ENCODE peak calls at places on chromosomes 6 and 20, in four cellular contexts. C is ascending aorta, E is endodermal cell, Z is uterus. O is an unnamed sample.

GRCh38 chr6:52389626-52390360 is 27.8 kb downstream of the PAQR8 start:
- DNase-seq in C (no peak), E (no peak), Z (no peak), O (no peak)

GRCh38 chr20:48025061-48025515 is 239.8 kb upstream of the SULF2 start:
- DNase-seq in C (no peak), E (peak), Z (peak), O (peak)

GRCh38 chr20:49583669-49584417 is 15.9 kb upstream of the PTGIS start:
- DNase-seq in C (peak), E (no peak), Z (peak), O (peak)

GRCh38 chr20:19901226-19901625 is 115.9 kb upstream of the NAA20 start:
- DNase-seq in C (no peak), E (no peak), Z (no peak), O (no peak)

GRCh38 chr20:10524034-10524476 is 89.0 kb downstream of the SLX4IP start:
- DNase-seq in C (no peak), E (peak), Z (peak), O (peak)

GRCh38 chr6:53730767-53731166 is 64.0 kb upstream of the LRRC1 start:
- DNase-seq in C (no peak), E (no peak), Z (no peak), O (no peak)

GRCh38 chr6:125611573-125612399 is 137.6 kb upstream of the HEY2 start:
- DNase-seq in C (no peak), E (peak), Z (no peak), O (no peak)

GRCh38 chr6:166578536-166579233 is 7.8 kb downstream of the RAMACL start:
- DNase-seq in C (no peak), E (peak), Z (no peak), O (no peak)

GRCh38 chr6:93423542-93423941 is 4.2 kb upstream of the EPHA7 start:
- DNase-seq in C (no peak), E (peak), Z (peak), O (peak)

GRCh38 chr6:100175814-100176275 is 181.8 kb upstream of the MCHR2 start:
- DNase-seq in C (no peak), E (no peak), Z (no peak), O (no peak)

GRCh38 chr20:53865905-53866786 is 204.2 kb downstream of the BCAS1 start:
- DNase-seq in C (no peak), E (peak), Z (no peak), O (peak)

GRCh38 chr6:138455746-138456392 is 43.4 kb downstream of the NHSL1 start:
- DNase-seq in C (no peak), E (no peak), Z (no peak), O (no peak)

GRCh38 chr6:159229526-159229925 is 60.3 kb downstream of the FNDC1 start:
- DNase-seq in C (no peak), E (no peak), Z (no peak), O (no peak)

GRCh38 chr6:11025911-11026635 is 18.0 kb downstream of the ELOVL2 start:
- DNase-seq in C (no peak), E (peak), Z (no peak), O (no peak)

GRCh38 chr6:81767163-81768000 is 14.9 kb upstream of the TENT5A start:
- DNase-seq in C (no peak), E (no peak), Z (no peak), O (no peak)

GRCh38 chr6:20931093-20931492 is 396.8 kb downstream of the CDKAL1 start:
- DNase-seq in C (no peak), E (no peak), Z (no peak), O (no peak)

GRCh38 chr6:7150381-7151064 is 42.8 kb downstream of the RREB1 start:
- DNase-seq in C (no peak), E (peak), Z (no peak), O (no peak)

GRCh38 chr20:37522258-37523011 is 1.4 kb downstream of the NNAT start:
- DNase-seq in C (no peak), E (peak), Z (no peak), O (no peak)

GRCh38 chr20:21046413-21047070 is 59.6 kb downstream of the LINC00237 start:
- DNase-seq in C (no peak), E (peak), Z (no peak), O (no peak)

GRCh38 chr6:139490482-139490881 is 116.0 kb upstream of the CITED2 start:
- DNase-seq in C (no peak), E (no peak), Z (no peak), O (no peak)

GRCh38 chr6:117110146-117110545 is 155.2 kb upstream of the VGLL2 start:
- DNase-seq in C (no peak), E (no peak), Z (no peak), O (no peak)

GRCh38 chr6:87756858-87757257 is 54.8 kb upstream of the AKIRIN2 start:
- DNase-seq in C (no peak), E (no peak), Z (no peak), O (no peak)

GRCh38 chr6:163201855-163202254 is 212.7 kb upstream of the QKI start:
- DNase-seq in C (no peak), E (no peak), Z (no peak), O (no peak)

GRCh38 chr20:14009206-14009605 is 13.9 kb downstream of the MACROD2 start:
- DNase-seq in C (no peak), E (no peak), Z (no peak), O (no peak)

GRCh38 chr20:7214081-7214740 is 446.7 kb downstream of the BMP2 start:
- DNase-seq in C (no peak), E (peak), Z (no peak), O (no peak)

GRCh38 chr20:38649275-38649891 is 47.8 kb downstream of the ARHGAP40 start:
- DNase-seq in C (no peak), E (peak), Z (no peak), O (no peak)

GRCh38 chr20:47999166-47999565 is 213.9 kb upstream of the SULF2 start:
- DNase-seq in C (no peak), E (no peak), Z (no peak), O (no peak)

GRCh38 chr6:152573762-152574161 is 63.4 kb downstream of the SYNE1 start:
- DNase-seq in C (no peak), E (no peak), Z (no peak), O (no peak)

GRCh38 chr6:136774228-136775041 is 17.8 kb downstream of the MAP3K5 start:
- DNase-seq in C (no peak), E (no peak), Z (no peak), O (no peak)

GRCh38 chr6:34986845-34987246 is 97.8 kb downstream of the ANKS1A start:
- DNase-seq in C (no peak), E (peak), Z (peak), O (peak)

GRCh38 chr6:14210663-14211595 is 93.4 kb downstream of the CD83 start:
- DNase-seq in C (peak), E (peak), Z (peak), O (peak)

GRCh38 chr6:118787746-118788419 is 106.1 kb upstream of the ASF1A start:
- DNase-seq in C (no peak), E (no peak), Z (no peak), O (no peak)

GRCh38 chr6:108902389-108902792 is 54.2 kb downstream of the ARMC2 start:
- DNase-seq in C (no peak), E (no peak), Z (no peak), O (no peak)

GRCh38 chr6:90197854-90198496 is 98.7 kb downstream of the BACH2 start:
- DNase-seq in C (no peak), E (no peak), Z (no peak), O (no peak)

GRCh38 chr20:60210779-60211617 is 252.8 kb downstream of the CDH26 start:
- DNase-seq in C (no peak), E (peak), Z (peak), O (peak)

GRCh38 chr20:15332711-15333160 is 995.3 kb upstream of the FLRT3 start:
- DNase-seq in C (no peak), E (no peak), Z (no peak), O (no peak)

GRCh38 chr6:136921936-136922679 is at the start of gene SLC35D3:
- DNase-seq in C (no peak), E (peak), Z (no peak), O (peak)

GRCh38 chr20:60700728-60701127 is 551.3 kb upstream of the CDH4 start:
- DNase-seq in C (no peak), E (no peak), Z (no peak), O (no peak)

GRCh38 chr20:23340524-23340923 is 10.1 kb upstream of the NXT1 start:
- DNase-seq in C (no peak), E (peak), Z (peak), O (peak)

GRCh38 chr20:57211949-57212889 is 54.2 kb downstream of the BMP7 start:
- DNase-seq in C (peak), E (peak), Z (peak), O (peak)

GRCh38 chr20:3167738-3168078 is 5.6 kb downstream of the LZTS3 start:
- DNase-seq in C (no peak), E (no peak), Z (no peak), O (no peak)
- H3K27ac ChIP-seq in C (no peak), E (no peak), Z (no peak), O (no peak)

GRCh38 chr6:28489366-28490190 is 26.0 kb downstream of the GPX6 start:
- DNase-seq in C (no peak), E (peak), Z (peak), O (peak)
- H3K27ac ChIP-seq in C (no peak), E (peak), Z (peak), O (peak)

DNA sequence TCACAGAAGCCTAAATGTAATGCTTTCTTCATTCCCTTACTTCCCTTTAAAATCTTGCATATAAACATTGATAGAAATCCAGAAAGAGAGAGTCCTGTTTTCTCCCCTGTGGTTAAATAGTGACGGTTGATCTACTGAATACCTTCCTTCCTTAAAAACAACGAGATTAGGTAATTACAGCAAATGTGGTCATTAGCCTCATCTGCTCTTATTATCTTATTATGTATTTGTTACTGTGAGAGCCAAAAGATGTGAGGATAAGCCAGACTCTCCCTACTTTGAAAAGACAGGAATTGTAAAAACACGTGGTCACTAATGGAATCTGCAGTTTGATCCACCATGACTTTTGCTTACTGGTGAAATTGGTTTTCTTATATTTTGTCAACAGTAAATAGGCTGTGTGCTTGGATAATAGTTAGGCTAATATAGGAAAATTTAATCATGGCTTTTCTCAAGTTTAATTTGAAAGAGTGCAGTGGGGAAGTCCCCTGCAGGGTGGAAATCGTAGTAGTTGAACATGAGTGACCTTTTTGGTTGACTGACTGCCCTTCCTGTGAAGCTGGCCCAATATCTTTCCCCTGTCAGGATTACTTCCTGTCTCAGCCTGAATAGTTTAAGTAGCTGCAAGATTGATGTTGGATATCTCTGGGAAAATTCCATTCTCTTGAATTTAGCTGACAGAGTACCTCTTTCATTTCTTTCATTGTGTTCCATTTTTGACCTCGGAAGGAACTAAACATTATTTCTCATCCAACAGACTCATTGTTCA is 62.8 kb downstream of the JARID2 start:
- DNase-seq in C (no peak), E (no peak), Z (no peak), O (no peak)
- H3K27ac ChIP-seq in C (no peak), E (no peak), Z (no peak), O (no peak)

GRCh38 chr6:146297815-146298214 is 245.8 kb upstream of the RAB32 start:
- DNase-seq in C (no peak), E (no peak), Z (no peak), O (no peak)
- H3K27ac ChIP-seq in C (no peak), E (no peak), Z (no peak), O (no peak)

O was measured in ovary.